ENCODE peak calls at places on chromosomes 12 and 14, in five cellular contexts. F is astrocyte of the spinal cord, R is WERI-Rb-1, P is cardiac fibroblast, I is lower leg skin. X is an unnamed sample.
A peak's percentile ranks its signal among the peaks of the same experiment; 100 is the strongest.

GRCh38 chr12:50734409-50735263 is 29.3 kb upstream of the ATF1 start:
- DNase-seq in F (peak; percentile 19), I (no peak), R (peak; percentile 38), P (peak; percentile 56), X (peak; percentile 7)

GRCh38 chr12:89880695-89881350 is 172.2 kb upstream of the ATP2B1 start:
- DNase-seq in I (no peak), R (no peak), P (no peak), F (no peak), X (no peak)

GRCh38 chr12:71014180-71014785 is 93.7 kb upstream of the PTPRR start:
- DNase-seq in R (no peak), F (peak; percentile 49), I (no peak), P (peak; percentile 84), X (no peak)

GRCh38 chr12:64694130-64695078 is 64.8 kb downstream of the GNS start:
- DNase-seq in R (no peak), P (no peak), I (peak; percentile 53), F (no peak), X (no peak)

GRCh38 chr12:124814741-124815613 is 48.7 kb downstream of the SCARB1 start:
- DNase-seq in R (no peak), P (peak; percentile 14), F (no peak), I (no peak), X (no peak)

GRCh38 chr12:121300083-121300819 is 3.7 kb upstream of the CAMKK2 start:
- DNase-seq in F (no peak), I (peak; percentile 32), P (no peak), R (no peak), X (no peak)

GRCh38 chr12:26187014-26187413 is 8.4 kb upstream of the SSPN start:
- DNase-seq in F (no peak), P (no peak), I (no peak), R (no peak), X (no peak)

GRCh38 chr12:39573971-39574370 is 45.6 kb downstream of the ABCD2 start:
- DNase-seq in I (no peak), P (no peak), F (no peak), R (no peak), X (no peak)

GRCh38 chr12:71872401-71872800 is 32.8 kb downstream of the TBC1D15 start:
- DNase-seq in I (no peak), F (no peak), P (no peak), R (no peak), X (no peak)

GRCh38 chr14:75084513-75084912 is 15.1 kb downstream of the ZC2HC1C start:
- DNase-seq in P (no peak), I (no peak), F (no peak), R (no peak), X (no peak)

GRCh38 chr12:119082496-119082895 is 96.2 kb upstream of the HSPB8 start:
- DNase-seq in R (peak; percentile 67), F (no peak), I (no peak), P (no peak), X (no peak)

GRCh38 chr14:102933618-102934231 is 11.3 kb downstream of the AMN start:
- DNase-seq in R (no peak), I (no peak), F (no peak), P (no peak), X (no peak)

GRCh38 chr14:92254786-92255185 is 68.2 kb upstream of the SLC24A4 start:
- DNase-seq in F (peak; percentile 21), R (peak; percentile 72), P (peak; percentile 60), I (peak; percentile 79), X (no peak)

GRCh38 chr14:86973177-86973576 is 1019.8 kb downstream of the GALC start:
- DNase-seq in P (no peak), R (no peak), F (no peak), I (no peak), X (no peak)

GRCh38 chr12:29763301-29763683 is 20.4 kb downstream of the TMTC1 start:
- DNase-seq in P (peak; percentile 31), I (no peak), F (no peak), R (no peak), X (no peak)

GRCh38 chr12:53229454-53229853 is 2.6 kb downstream of the RARG start:
- DNase-seq in R (no peak), F (no peak), P (no peak), I (no peak), X (no peak)

GRCh38 chr12:94297876-94298520 is 149.6 kb downstream of the PLXNC1 start:
- DNase-seq in F (no peak), R (no peak), P (peak; percentile 36), I (no peak), X (no peak)

GRCh38 chr14:79967001-79967400 is 244.3 kb downstream of the DIO2 start:
- DNase-seq in F (peak; percentile 13), I (no peak), P (no peak), R (no peak), X (no peak)

GRCh38 chr14:32399920-32400319 is 70.8 kb downstream of the AKAP6 start:
- DNase-seq in P (no peak), F (no peak), R (no peak), I (no peak), X (no peak)

GRCh38 chr14:95196826-95197497 is 39.6 kb upstream of the DICER1 start:
- DNase-seq in I (no peak), R (no peak), P (no peak), F (no peak), X (no peak)

GRCh38 chr12:119857036-119857435 is 20.1 kb downstream of the CIT start:
- DNase-seq in I (no peak), P (no peak), F (no peak), R (no peak), X (no peak)

GRCh38 chr14:38790916-38791315 is 312.1 kb downstream of the SEC23A start:
- DNase-seq in R (no peak), F (no peak), I (no peak), P (no peak), X (no peak)

GRCh38 chr14:99595034-99595433 is 9.0 kb downstream of the CCDC85C start:
- DNase-seq in I (no peak), F (no peak), P (no peak), R (no peak), X (no peak)

GRCh38 chr12:15698377-15698867 is 90.8 kb downstream of the EPS8 start:
- DNase-seq in R (no peak), I (no peak), F (no peak), P (peak; percentile 51), X (no peak)

GRCh38 chr12:94059394-94060368 is 88.7 kb upstream of the PLXNC1 start:
- DNase-seq in P (no peak), F (no peak), R (no peak), I (no peak), X (no peak)

GRCh38 chr12:24232531-24232930 is 283.1 kb upstream of the SOX5 start:
- DNase-seq in P (no peak), I (no peak), R (no peak), F (no peak), X (no peak)

GRCh38 chr14:54643696-54644176 is 76.8 kb downstream of the SAMD4A start:
- DNase-seq in F (no peak), P (no peak), R (no peak), I (no peak), X (no peak)

GRCh38 chr12:89733579-89734201 is 25.1 kb upstream of the ATP2B1 start:
- DNase-seq in I (no peak), F (peak; percentile 95), P (peak; percentile 84), R (no peak), X (peak; percentile 88)

GRCh38 chr14:50260511-50260910 is 29.1 kb upstream of the SOS2 start:
- DNase-seq in I (no peak), R (no peak), F (peak; percentile 39), P (peak; percentile 73), X (peak; percentile 39)
- TF ChIP-seq CTCF in I (no peak), R (no peak), F (peak; percentile 62), P (peak; percentile 59), X (peak; percentile 80)

DNA sequence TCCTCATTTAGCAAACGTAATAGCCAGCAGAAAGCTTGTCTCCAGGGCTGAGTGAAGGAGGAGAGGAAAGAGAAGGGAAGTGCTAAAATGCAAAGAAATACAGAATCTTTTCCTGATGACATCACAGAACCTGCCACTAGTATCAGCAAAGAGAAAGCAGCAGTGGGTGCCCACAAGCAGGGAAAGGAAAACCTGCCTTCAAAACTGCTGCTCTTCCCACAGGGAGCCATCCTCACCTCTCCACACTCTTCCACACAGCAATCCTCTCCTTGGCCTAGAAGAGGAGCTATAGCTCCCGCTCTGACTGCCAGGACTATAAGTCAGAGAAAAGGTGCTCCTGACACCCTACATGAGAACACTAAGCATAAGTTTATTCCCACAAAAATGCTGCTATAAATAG is 11.3 kb downstream of the MED13L start:
- DNase-seq in R (no peak), I (no peak), P (peak; percentile 25), F (peak; percentile 41), X (peak; percentile 38)
- TF ChIP-seq CTCF in R (peak; percentile 15), I (no peak), P (peak; percentile 16), F (peak; percentile 21), X (no peak)

DNA sequence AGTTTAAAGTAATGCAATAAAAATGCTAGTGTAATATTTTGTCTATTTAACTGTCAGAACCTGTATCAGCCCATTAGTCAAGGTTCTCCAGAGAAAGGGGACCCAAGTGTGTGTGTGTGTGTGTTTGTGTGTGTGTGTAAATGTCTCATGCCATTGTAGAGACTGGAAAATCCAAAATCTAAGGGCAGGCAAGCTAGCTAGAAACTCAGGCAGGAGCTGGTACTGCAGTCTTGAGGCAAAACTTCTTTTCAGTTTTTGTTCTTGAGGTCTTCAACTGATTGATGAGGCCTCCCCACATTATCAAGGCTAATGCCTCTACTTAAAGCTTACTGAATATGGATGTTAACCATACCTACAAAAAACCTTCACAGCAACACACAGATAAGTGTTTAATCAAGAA is 126.7 kb downstream of the PRKD1 start:
- DNase-seq in R (no peak), P (no peak), F (no peak), I (no peak), X (no peak)
- TF ChIP-seq CTCF in R (no peak), P (no peak), F (peak; percentile 29), I (no peak), X (peak; percentile 46)

GRCh38 chr12:5230861-5231260 is 187.2 kb downstream of the KCNA5 start:
- DNase-seq in P (no peak), I (no peak), F (no peak), R (no peak), X (no peak)
- TF ChIP-seq CTCF in P (no peak), I (no peak), F (no peak), R (no peak), X (no peak)

GRCh38 chr12:6950401-6950801 is 755 bp upstream of the PTPN6 start:
- DNase-seq in I (no peak), R (no peak), P (no peak), F (no peak), X (no peak)
- TF ChIP-seq CTCF in I (no peak), R (peak; percentile 43), P (peak; percentile 35), F (peak; percentile 21), X (peak; percentile 62)

DNA sequence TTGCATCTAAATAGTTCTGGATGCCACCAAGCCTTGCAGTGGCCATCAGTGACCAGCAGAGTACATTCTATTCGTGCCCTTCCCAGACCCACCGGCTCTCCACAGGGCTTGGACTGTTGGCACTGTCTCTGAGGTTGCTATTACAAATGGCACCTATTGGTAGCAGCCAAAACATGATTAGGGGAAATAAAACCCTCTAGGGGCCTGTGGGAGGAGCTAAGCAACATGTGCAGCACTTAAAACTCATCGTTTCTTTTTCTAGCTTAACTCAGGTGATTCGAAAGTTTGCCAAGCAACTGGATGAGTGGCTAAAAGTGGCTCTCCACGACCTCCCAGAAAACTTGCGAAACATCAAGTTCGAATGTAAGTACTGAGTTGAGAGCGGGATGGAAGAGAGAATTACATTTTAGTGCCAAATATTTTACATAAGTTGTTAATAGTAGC is 65.4 kb upstream of the RIC8B start:
- DNase-seq in F (no peak), I (peak; percentile 6), P (no peak), R (no peak), X (no peak)
- TF ChIP-seq CTCF in F (no peak), I (no peak), P (no peak), R (peak; percentile 11), X (peak; percentile 21)